ENCODE peak calls at places on chromosomes 13 and 19, in six cellular contexts. D is AG04450, C is lower leg skin, A is cardiac muscle cell, H is astrocyte of the cerebellum, X is osteocyte. F is an unnamed sample.

GRCh38 chr19:57829316-57829715 is 783 bp upstream of the ZNF587B start:
- DNase-seq in X (no peak), D (no peak), A (peak), C (no peak), H (no peak), F (no peak)

GRCh38 chr13:97344250-97345175 is 89.5 kb upstream of the RAP2A start:
- DNase-seq in X (no peak), A (peak), C (no peak), D (no peak), H (peak), F (peak)

GRCh38 chr19:29378543-29379105 is 147.2 kb upstream of the VSTM2B start:
- DNase-seq in A (no peak), D (no peak), C (peak), H (no peak), X (peak), F (no peak)

GRCh38 chr13:48876289-48876688 is 99.4 kb upstream of the FNDC3A start:
- DNase-seq in X (no peak), A (no peak), C (no peak), H (no peak), D (no peak), F (no peak)

GRCh38 chr13:41148421-41149283 is 16.1 kb upstream of the KBTBD6 start:
- DNase-seq in D (no peak), C (no peak), X (no peak), H (no peak), A (no peak), F (no peak)

GRCh38 chr13:96966415-96967102 is 27.7 kb downstream of the OXGR1 start:
- DNase-seq in X (no peak), C (no peak), H (no peak), D (no peak), A (no peak), F (no peak)

GRCh38 chr13:105579821-105580707 is 955.4 kb downstream of the EFNB2 start:
- DNase-seq in A (no peak), C (no peak), H (no peak), X (no peak), D (no peak), F (no peak)

GRCh38 chr19:30240904-30241695 is 131.1 kb upstream of the ZNF536 start:
- DNase-seq in H (no peak), A (no peak), C (peak), X (no peak), D (no peak), F (no peak)

GRCh38 chr19:27738569-27739193 is 1474.3 kb downstream of the UQCRFS1 start:
- DNase-seq in C (peak), D (no peak), A (no peak), H (no peak), X (peak), F (no peak)

GRCh38 chr13:113777311-113778260 is 18.6 kb downstream of the TMEM255B start:
- DNase-seq in A (peak), D (no peak), C (peak), X (no peak), H (no peak), F (no peak)

GRCh38 chr13:81425286-81425685 is 1084.4 kb upstream of the SPRY2 start:
- DNase-seq in X (no peak), C (no peak), H (no peak), D (no peak), A (no peak), F (no peak)

GRCh38 chr19:16587031-16588023 is 15.1 kb upstream of the SLC35E1 start:
- DNase-seq in C (no peak), H (no peak), A (no peak), X (no peak), D (no peak), F (no peak)

GRCh38 chr19:31461814-31462539 is 112.7 kb upstream of the TSHZ3 start:
- DNase-seq in D (no peak), H (no peak), A (peak), X (no peak), C (no peak), F (no peak)
- TF ChIP-seq CTCF in D (peak), H (peak), A (peak), X (no peak), C (no peak), F (no peak)

GRCh38 chr19:18855647-18856384 is 24.1 kb downstream of the UPF1 start:
- DNase-seq in A (no peak), H (no peak), D (no peak), C (no peak), X (no peak), F (no peak)

GRCh38 chr19:18857223-18857622 is 25.5 kb downstream of the UPF1 start:
- DNase-seq in H (no peak), A (no peak), C (no peak), X (no peak), D (no peak), F (no peak)

GRCh38 chr19:18858906-18859646 is 27.3 kb downstream of the UPF1 start:
- DNase-seq in A (no peak), D (no peak), H (no peak), C (no peak), X (no peak), F (no peak)

GRCh38 chr19:18854982-18855381 is 23.2 kb downstream of the UPF1 start:
- DNase-seq in D (no peak), C (no peak), H (no peak), A (no peak), X (no peak), F (no peak)

GRCh38 chr19:18856385-18857126 is 24.8 kb downstream of the UPF1 start:
- DNase-seq in C (no peak), X (no peak), H (no peak), D (no peak), A (peak), F (no peak)
- TF ChIP-seq CTCF in C (no peak), X (peak), H (peak), D (peak), A (peak), F (no peak)

GRCh38 chr19:14517446-14517839 is 754 bp downstream of the DNAJB1 start:
- DNase-seq in D (no peak), X (no peak), C (no peak), H (no peak), A (peak), F (no peak)

GRCh38 chr19:14514215-14514871 is 3.9 kb downstream of the DNAJB1 start:
- DNase-seq in H (no peak), D (no peak), C (no peak), X (no peak), A (no peak), F (no peak)

GRCh38 chr19:14516746-14517438 is 1.3 kb downstream of the DNAJB1 start:
- DNase-seq in C (no peak), A (no peak), H (no peak), X (no peak), D (no peak), F (no peak)

GRCh38 chr19:14515501-14516047 is 2.6 kb downstream of the DNAJB1 start:
- DNase-seq in C (no peak), A (no peak), H (no peak), D (no peak), X (no peak), F (no peak)

GRCh38 chr19:14516048-14516534 is 2.1 kb downstream of the DNAJB1 start:
- DNase-seq in A (no peak), C (no peak), X (no peak), D (no peak), H (no peak), F (no peak)
- TF ChIP-seq CTCF in A (no peak), C (no peak), X (no peak), D (no peak), H (no peak), F (no peak)

DNA sequence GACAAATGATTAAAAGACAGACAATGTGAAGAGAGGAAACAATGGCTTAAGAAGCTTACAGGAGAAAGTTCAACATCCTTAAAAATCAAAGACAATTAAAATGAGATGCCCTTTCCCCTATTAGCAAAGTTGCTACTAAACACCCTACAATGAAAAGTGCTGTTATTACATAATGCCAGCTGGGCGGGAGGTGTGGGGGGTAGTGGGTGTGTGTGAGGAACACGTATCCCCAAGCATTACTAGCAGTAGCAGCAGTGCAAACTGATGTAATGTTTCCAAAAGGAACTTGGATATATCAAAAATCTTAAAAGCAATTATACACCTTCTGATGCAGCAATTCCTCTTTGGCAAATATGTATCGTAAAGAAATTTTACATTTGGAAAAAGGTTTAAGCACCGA is 70.9 kb downstream of the PEG3 start:
- DNase-seq in C (no peak), H (no peak), X (no peak), A (no peak), D (no peak), F (no peak)
- TF ChIP-seq CTCF in C (no peak), H (no peak), X (no peak), A (no peak), D (no peak), F (no peak)

GRCh38 chr19:12126707-12127106 is 13.4 kb downstream of the ZNF20 start:
- DNase-seq in H (no peak), C (no peak), X (no peak), D (no peak), A (peak), F (no peak)
- TF ChIP-seq CTCF in H (peak), C (no peak), X (peak), D (peak), A (peak), F (no peak)

GRCh38 chr13:46288570-46289259 is 77.0 kb downstream of the LRRC63 start:
- DNase-seq in A (peak), C (no peak), D (no peak), H (peak), X (no peak), F (peak)
- TF ChIP-seq CTCF in A (peak), C (no peak), D (peak), H (peak), X (peak), F (peak)

DNA sequence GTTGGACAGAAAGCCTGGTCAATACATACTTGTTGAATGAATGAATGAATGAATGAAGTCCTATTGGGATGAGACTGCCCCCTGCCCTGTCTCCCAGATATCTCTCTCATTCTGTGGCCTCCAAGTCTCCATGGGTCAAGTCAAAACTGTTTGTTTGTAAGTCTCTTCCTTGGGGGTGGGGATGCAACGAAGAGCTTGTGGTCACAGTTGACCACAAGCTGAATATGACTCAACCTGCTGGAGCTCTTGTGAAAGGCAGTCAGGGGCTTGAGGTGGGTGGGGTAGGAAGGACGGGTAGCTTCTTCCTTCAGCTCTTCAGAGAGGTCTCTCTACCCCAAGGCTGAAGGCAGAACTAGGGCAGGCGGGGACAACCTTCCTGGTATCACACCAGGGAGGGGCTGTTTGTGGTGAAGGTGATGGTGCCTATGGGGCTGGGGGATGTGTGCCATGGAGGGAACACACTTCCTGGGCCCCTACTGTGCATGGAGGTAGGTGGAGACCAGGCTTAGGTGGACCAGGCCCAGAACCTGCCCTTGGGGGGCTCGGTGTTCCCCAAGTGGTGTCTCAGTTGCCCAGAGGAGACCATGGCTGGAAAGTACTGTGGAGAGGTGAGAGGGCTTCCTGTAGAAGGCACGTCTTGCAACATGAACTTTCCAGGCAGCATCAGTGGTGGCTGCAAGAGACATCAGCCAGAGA is 8.0 kb downstream of the MYO1F start:
- DNase-seq in A (peak), X (no peak), D (peak), H (peak), C (no peak), F (peak)
- TF ChIP-seq CTCF in A (no peak), X (no peak), D (no peak), H (no peak), C (no peak), F (no peak)

DNA sequence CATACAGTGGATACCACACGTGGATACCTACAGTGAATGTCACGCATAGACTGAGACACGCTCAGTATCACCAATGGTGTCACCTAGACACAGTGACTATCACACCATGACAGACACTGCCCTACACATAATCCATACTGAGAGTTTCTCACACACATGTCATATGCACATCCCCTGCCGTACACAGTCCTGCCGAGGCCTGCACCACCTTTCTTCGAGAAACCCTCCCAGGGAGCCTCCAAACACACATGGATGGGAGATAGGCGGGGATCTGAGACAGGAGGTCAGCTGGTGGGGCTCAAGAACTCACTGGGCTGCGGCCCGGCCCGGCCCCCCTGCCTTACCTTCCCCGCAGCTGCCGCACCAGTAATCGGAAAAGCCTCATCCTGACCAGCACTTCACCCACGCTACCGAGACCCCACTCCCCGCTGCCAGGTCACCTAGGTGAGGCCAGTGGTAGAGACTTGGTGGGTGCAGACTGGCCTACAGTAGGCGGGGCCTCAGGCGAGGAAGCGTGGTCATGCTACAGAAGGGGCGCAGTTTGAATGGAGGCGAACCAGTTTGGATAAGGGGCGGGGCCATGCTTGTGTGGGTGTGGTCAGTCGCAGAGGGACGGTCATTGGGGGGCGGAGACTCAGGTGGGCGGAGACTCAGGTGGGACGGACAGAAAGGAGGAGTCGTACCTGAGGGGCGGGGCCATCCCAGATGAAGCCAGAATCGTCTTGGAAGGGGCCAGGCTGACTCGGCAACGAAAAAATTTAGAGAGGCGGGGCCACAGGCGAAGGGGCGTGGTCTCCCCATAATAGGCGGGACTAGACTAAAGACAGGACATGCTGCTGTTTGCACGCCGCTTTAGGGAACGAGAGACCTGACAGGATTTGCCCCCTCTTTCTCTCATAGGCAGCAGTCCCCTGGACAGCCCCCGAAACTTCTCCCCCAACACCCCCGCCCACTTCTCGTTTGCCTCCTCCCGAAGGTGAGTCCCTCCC is 2.1 kb downstream of the MAST1 start:
- DNase-seq in C (no peak), X (no peak), D (no peak), H (no peak), A (peak), F (peak)
- TF ChIP-seq CTCF in C (no peak), X (no peak), D (no peak), H (no peak), A (no peak), F (no peak)

GRCh38 chr13:71876648-71877279 is 9.8 kb upstream of the DACH1 start:
- DNase-seq in H (no peak), A (no peak), D (no peak), C (no peak), X (no peak), F (no peak)

GRCh38 chr13:71879945-71880344 is 12.9 kb upstream of the DACH1 start:
- DNase-seq in A (no peak), H (no peak), X (no peak), C (no peak), D (no peak), F (no peak)

GRCh38 chr13:71877280-71877653 is 10.3 kb upstream of the DACH1 start:
- DNase-seq in C (no peak), X (no peak), H (no peak), D (no peak), A (no peak), F (no peak)

GRCh38 chr13:71880753-71881541 is 13.9 kb upstream of the DACH1 start:
- DNase-seq in H (no peak), D (no peak), A (peak), C (no peak), X (no peak), F (no peak)

DNA sequence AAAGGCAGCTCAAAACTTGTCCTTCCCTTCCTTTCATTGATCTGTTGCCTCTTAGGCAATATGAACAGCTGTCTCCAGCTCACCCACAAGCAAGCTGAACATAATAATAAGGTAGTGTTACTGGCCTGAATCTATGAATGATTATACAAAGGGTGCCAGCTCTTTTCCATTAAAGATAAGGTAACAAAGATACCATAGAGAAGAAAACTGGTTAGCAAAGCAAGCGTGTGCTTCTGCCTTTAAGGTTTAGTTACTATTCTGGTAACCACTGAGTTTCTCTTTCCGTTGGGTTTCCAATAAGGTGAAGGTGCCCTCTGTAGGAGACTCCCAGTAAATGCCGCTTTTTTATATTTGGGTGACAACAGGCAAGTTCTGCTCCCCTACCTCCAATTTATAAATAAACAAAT is 12.1 kb upstream of the DACH1 start:
- DNase-seq in H (no peak), D (no peak), C (no peak), A (peak), X (no peak), F (peak)
- TF ChIP-seq CTCF in H (peak), D (peak), C (no peak), A (peak), X (peak), F (peak)

GRCh38 chr19:2121416-2122051 is 24.8 kb downstream of the IZUMO4 start:
- DNase-seq in C (peak), X (no peak), A (no peak), D (no peak), H (no peak), F (no peak)
- TF ChIP-seq CTCF in C (no peak), X (no peak), A (no peak), D (no peak), H (no peak), F (no peak)

F was measured in GM20000.